ENCODE peak calls at places on chromosomes 5 and 9, in four cellular contexts. F, C, J and H are unnamed samples.

GRCh38 chr9:93072383-93072795 is 13.9 kb downstream of the SUSD3 start:
- DNase-seq in J (peak), F (no peak), C (peak), H (no peak)

GRCh38 chr9:130106860-130107848 is 53.4 kb downstream of the GPR107 start:
- DNase-seq in J (peak), F (peak), C (peak), H (peak)

GRCh38 chr9:113901196-113901818 is 25.2 kb downstream of the ZNF618 start:
- DNase-seq in J (no peak), F (no peak), C (no peak), H (peak)

GRCh38 chr9:16315720-16316119 is 554.8 kb downstream of the BNC2 start:
- DNase-seq in C (no peak), F (no peak), J (no peak), H (no peak)

GRCh38 chr9:91817493-91818225 is 132.4 kb downstream of the ROR2 start:
- DNase-seq in C (no peak), J (peak), F (peak), H (peak)

GRCh38 chr5:172140120-172140519 is 47.9 kb downstream of the STK10 start:
- DNase-seq in C (no peak), F (no peak), J (no peak), H (no peak)

GRCh38 chr5:113280541-113280940 is 154.2 kb downstream of the TSSK1B start:
- DNase-seq in C (no peak), J (no peak), F (no peak), H (no peak)

GRCh38 chr9:93450817-93451761 is at the start of gene FAM120A:
- DNase-seq in J (peak), C (peak), F (peak), H (peak)

GRCh38 chr5:180161420-180162303 is 47.3 kb downstream of the RASGEF1C start:
- DNase-seq in F (no peak), C (peak), J (no peak), H (no peak)

GRCh38 chr9:35861161-35861897 is 8.9 kb downstream of the OR13J1 start:
- DNase-seq in J (no peak), F (no peak), C (no peak), H (no peak)

GRCh38 chr5:122942164-122942914 is 94.2 kb downstream of the PPIC start:
- DNase-seq in J (peak), F (no peak), C (no peak), H (peak)

GRCh38 chr5:154648706-154649105 is 106.5 kb upstream of the LARP1 start:
- DNase-seq in F (peak), J (peak), C (no peak), H (no peak)

GRCh38 chr9:91038483-91039124 is 237.0 kb downstream of the SYK start:
- DNase-seq in J (no peak), F (no peak), C (no peak), H (peak)

GRCh38 chr5:40436535-40437237 is 243.0 kb upstream of the PTGER4 start:
- DNase-seq in J (no peak), F (no peak), C (no peak), H (no peak)

GRCh38 chr5:164475339-164475977 is 970.0 kb downstream of the MAT2B start:
- DNase-seq in C (peak), J (peak), F (peak), H (peak)

GRCh38 chr9:13810510-13810909 is 503.4 kb downstream of the NFIB start:
- DNase-seq in C (no peak), F (no peak), J (no peak), H (peak)

DNA sequence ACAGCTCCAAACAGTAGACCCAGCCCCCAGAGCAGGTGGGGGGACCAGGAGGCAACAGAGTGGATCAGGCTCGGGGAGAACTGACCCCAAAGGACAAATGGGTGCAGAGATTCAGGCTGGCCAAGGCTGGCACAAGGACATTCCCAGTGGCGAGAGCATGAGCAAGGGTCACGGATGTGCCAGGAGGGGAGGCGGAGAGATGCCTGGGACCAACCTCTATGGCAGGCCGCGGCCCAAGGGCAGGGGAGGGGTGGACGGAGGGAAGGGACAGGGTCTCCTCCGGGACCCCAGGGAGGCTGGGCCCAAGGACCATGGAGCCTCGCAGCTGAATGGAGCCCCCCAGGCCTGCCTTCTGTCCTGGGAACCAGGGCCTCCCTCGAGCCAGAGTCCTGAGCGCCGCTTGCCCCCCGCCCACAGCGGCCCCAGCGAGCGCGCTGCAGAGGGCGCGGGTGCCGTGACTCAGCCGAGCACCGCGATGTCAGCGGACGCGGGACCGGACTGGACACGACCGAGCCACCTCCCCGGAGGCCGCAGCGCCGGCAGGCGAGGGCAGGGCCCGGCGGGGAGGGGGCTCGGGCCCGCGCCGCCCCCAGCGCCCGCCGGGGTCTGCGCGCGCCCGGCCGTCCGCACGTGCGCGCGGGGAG is 546 bp downstream of the ABCA2 start:
- DNase-seq in J (no peak), C (peak), F (no peak), H (no peak)
- H3K4me3 ChIP-seq in J (peak), C (peak), F (peak), H (peak)

DNA sequence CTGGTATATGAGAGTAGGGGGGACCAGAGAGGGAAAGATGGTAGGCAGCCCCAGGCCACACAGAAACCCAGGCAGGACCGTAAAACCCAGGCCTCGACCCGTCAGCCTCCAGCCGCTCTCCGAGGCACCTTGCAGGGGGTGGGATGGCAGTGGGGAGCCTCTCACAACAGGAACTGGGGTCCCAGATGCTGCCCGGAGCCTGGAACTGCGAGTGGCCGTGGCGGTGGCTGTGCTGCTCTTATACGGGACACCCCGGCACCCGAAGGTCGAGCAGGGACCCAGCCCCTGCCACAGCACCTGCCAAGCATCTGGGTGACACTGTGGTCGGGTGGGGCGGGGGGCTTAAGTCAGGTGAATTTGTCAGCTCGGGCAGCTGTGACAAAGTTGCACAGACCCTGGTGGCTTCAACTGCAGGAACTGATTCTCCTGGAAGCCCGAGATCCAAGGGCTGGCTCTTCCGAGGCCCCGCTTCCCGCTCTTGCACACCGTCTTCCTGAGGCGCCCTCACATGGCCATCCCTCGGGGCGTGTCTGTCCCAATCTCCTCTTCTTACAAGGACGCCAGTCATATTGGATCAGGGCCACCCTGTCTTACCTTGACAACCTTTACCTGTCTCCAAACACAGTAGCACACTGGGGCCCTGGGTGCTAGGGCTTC is 47.6 kb upstream of the EGFL7 start:
- DNase-seq in C (no peak), F (peak), J (no peak), H (no peak)
- TF ChIP-seq CTCF in C (no peak), F (peak), J (no peak), H (no peak)

GRCh38 chr5:54453091-54453490 is 2.4 kb upstream of the HSPB3 start:
- DNase-seq in F (no peak), J (no peak), C (no peak), H (peak)

GRCh38 chr5:54457094-54457531 is 1.6 kb downstream of the HSPB3 start:
- DNase-seq in J (peak), C (no peak), F (peak), H (peak)

GRCh38 chr5:54454602-54455001 is 897 bp upstream of the HSPB3 start:
- DNase-seq in F (no peak), J (no peak), C (no peak), H (no peak)

GRCh38 chr5:54458221-54458620 is 2.7 kb downstream of the HSPB3 start:
- DNase-seq in J (no peak), F (no peak), C (no peak), H (no peak)

DNA sequence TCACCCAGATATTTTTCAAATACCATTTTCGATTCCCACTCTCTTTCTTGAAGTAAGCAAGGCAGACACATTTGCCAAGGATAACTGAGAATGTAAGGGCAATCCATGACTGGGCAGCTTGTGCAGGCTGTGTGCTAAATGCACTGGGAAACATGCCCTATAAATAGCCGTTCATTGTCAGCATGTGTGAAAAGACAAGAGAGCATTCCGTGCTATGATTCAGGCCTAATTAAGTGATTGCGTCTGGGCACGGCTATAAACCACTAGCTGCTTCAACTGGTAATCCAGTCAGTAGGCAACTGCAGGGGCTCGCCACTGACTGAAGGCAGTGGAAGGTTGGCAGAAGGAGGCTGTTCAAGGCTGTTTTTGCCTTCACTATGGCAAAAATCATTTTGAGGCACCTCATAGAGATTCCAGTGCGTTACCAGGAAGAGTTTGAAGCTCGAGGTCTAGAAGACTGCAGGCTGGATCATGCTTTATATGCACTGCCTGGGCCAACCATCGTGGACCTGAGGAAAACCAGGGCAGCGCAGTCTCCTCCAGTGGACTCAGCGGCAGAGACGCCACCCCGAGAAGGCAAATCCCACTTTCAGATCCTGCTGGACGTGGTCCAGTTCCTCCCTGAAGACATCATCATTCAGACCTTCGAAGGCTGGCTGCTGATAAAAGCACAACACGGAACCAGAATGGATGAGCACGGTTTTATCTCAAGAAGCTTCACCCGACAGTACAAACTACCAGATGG is at the start of gene HSPB3:
- DNase-seq in J (peak), C (no peak), F (no peak), H (peak)
- H3K4me3 ChIP-seq in J (no peak), C (no peak), F (no peak), H (peak)

DNA sequence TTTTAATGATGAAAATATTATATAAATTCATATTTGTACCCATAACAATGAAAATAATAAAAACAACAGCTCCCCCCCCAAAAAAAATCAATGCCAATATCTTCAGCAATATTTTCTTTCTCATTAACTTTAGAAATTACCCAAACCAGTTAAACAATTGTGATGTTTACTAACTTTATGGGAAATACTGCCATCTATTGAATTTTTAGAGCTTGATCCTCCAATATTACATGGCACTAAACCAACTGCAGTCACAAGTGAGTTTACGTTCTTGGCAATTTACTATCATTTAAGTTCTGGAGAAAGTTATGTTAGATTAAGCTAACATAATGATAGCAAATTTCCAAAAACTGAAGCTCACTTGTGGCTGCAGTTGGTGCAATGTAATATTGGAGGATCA is 379.6 kb downstream of the CDH18 start:
- DNase-seq in J (peak), C (peak), F (peak), H (no peak)
- TF ChIP-seq CTCF in J (no peak), C (peak), F (peak), H (no peak)

DNA sequence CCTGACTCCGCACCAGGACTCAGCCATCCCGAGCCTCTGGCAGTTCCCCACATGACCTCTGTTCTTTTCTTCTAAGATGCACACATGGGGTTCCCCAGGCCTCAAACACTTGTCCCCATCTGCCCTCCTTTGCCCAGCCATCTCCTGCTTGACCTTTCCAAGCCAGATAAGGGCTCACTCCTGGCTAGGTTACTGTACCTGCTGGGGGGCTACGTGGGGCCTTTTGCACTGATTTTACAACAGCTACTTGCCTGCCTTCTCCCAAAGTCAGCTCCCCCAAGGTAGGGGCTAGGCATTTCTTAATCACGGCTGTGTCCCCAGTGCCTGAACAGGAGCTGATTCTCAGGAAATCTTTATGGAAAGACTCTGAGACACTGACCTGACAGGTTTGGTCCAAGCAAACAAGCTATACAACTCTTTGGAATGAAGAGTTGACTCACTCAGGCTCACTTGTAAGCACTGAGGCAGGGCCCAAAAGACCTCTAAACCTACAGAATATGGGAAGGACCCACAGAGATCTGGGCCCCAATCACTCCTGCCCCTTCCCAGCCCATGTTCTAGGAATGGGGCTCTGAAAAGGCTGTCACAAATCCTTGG is 2.5 kb downstream of the MACROH2A1 start:
- DNase-seq in C (no peak), F (peak), J (no peak), H (no peak)
- H3K4me3 ChIP-seq in C (peak), F (no peak), J (no peak), H (no peak)

DNA sequence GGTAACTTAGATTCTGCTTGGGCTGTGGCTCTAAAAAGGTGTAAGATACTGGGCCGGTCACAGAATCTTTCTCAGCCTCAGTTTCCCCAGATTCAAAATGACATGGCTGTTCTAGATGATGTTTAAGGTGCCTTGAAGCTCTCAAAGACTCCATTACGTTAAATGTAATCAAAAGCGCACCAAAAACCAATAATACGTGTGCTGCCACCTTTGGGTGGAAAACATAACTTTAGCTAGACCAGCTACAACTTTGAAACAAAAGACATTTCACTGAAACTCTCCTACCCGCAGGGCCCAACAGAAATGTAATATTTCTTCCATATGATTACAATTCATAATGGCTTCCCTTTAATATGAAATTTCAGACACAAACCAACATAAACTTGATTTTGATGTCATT is 35.0 kb upstream of the PCSK5 start:
- DNase-seq in C (no peak), J (peak), F (peak), H (peak)
- TF ChIP-seq CTCF in C (peak), J (peak), F (peak), H (peak)

DNA sequence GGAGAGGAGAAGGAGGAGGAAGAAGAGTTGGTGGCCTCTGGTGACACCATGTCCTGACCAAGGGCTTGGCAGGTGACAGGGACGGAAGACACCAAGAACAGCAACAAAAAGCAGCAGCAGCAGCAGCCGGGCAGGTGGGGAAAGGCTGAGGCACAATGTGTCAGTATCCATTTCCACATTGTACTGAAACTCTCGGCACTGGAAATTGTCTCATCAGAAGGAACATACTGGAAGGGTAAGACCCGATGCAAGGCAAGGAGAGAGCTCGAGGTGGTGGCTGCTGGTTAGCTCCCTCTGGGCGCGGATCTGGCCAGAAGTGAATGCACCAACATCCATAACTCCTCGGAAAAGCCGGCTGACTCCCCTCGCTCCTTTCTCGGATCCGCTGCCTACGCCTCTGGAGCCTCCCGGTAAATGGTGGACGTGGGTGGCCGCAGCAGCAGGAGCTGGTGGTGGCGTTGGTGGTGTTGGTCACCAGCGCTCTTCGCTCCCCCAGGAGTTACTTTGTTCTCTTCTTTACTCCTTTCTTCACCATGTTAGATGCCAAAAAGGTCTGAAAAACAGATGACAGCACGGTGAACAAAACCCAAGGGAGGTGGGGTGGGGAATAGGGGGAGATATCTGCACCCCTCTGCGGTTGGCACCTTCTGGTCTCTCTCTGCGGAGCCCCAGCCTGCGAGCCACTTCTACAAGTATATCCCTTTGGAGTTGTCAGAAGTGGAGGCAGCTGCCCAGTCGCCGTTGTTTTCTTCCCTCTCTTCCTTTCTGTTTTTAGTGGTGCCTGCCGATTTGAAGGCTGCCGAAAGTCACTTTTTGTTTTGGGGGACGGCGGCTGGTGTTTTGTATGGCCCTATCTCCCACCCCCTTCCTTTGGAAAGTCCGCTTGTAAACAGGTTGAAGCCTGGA is 463 bp downstream of the FGF10 start:
- DNase-seq in C (no peak), F (no peak), J (peak), H (peak)
- H3K4me3 ChIP-seq in C (peak), F (peak), J (peak), H (peak)

GRCh38 chr5:170305016-170305645 is 7.6 kb upstream of the LCP2 start:
- DNase-seq in F (no peak), C (no peak), J (no peak), H (no peak)
- TF ChIP-seq CTCF in F (no peak), C (no peak), J (no peak), H (no peak)

GRCh38 chr9:124479371-124479770 is 27.8 kb downstream of the NR5A1 start:
- DNase-seq in F (no peak), J (no peak), C (no peak), H (no peak)

GRCh38 chr9:124475868-124476690 is 25.8 kb downstream of the ADGRD2 start:
- DNase-seq in J (no peak), C (no peak), F (no peak), H (no peak)

GRCh38 chr9:124477211-124478013 is 27.2 kb downstream of the ADGRD2 start:
- DNase-seq in J (no peak), C (peak), F (no peak), H (no peak)

GRCh38 chr9:124479947-124480620 is 27.1 kb downstream of the NR5A1 start:
- DNase-seq in F (no peak), J (no peak), C (no peak), H (no peak)

GRCh38 chr9:124478014-124478753 is 27.9 kb downstream of the ADGRD2 start:
- DNase-seq in F (no peak), J (no peak), C (peak), H (no peak)
- H3K4me3 ChIP-seq in F (no peak), J (no peak), C (no peak), H (no peak)